ENCODE peak calls at places on chromosome 19, in ten cellular contexts. C is psoas muscle, R is ascending aorta, I is lower lobe of right lung, Q is left ventricle myocardium inferior, Y is A549, F is body of pancreas, P is GM23338, N is mesendoderm, Z is kidney. B is an unnamed sample. For H3K4me1, the result is how much of the 10 kb centered on the place peaks cover.

GRCh38 chr19:47660435-47660832 is 51.5 kb downstream of the BICRA start:
- DNase-seq in C (no peak), P (no peak), Y (no peak), F (no peak), N (no peak), Z (peak), I (peak), R (no peak), Q (no peak), B (peak)

GRCh38 chr19:41758846-41759245 is 3.5 kb downstream of the CEACAM6 start:
- DNase-seq in F (no peak), R (no peak), N (no peak), I (no peak), C (no peak), Q (no peak), P (no peak), Y (no peak), Z (no peak), B (no peak)

GRCh38 chr19:5843295-5843927 is 3.9 kb upstream of the FUT6 start:
- DNase-seq in I (no peak), P (no peak), Z (no peak), R (no peak), F (no peak), Y (no peak), C (no peak), Q (no peak), N (no peak), B (no peak)

GRCh38 chr19:36136975-36137686 is 2.7 kb upstream of the CAPNS1 start:
- DNase-seq in R (peak), P (no peak), Y (peak), Q (peak), F (peak), Z (peak), I (peak), C (peak), N (peak), B (peak)

GRCh38 chr19:35890113-35890650 is 10.2 kb downstream of the NFKBID start:
- DNase-seq in R (no peak), Z (no peak), C (no peak), F (no peak), Q (no peak), I (no peak), N (no peak), Y (no peak), P (no peak), B (no peak)

GRCh38 chr19:39906283-39906682 is 28.2 kb downstream of the FCGBP start:
- DNase-seq in N (no peak), F (no peak), R (no peak), Q (no peak), Y (no peak), Z (peak), C (no peak), P (no peak), I (no peak), B (no peak)

GRCh38 chr19:52670046-52670445 is 31.9 kb upstream of the ZNF83 start:
- DNase-seq in I (no peak), Q (no peak), Y (no peak), R (no peak), P (peak), F (no peak), N (peak), Z (no peak), C (no peak), B (no peak)

GRCh38 chr19:41531438-41532311 is 44.3 kb upstream of the CEACAM21 start:
- DNase-seq in Z (peak), Q (peak), N (peak), F (peak), I (peak), C (peak), R (peak), P (no peak), Y (peak), B (peak)

GRCh38 chr19:3055741-3056453 is 6.4 kb downstream of the TLE5 start:
- DNase-seq in C (peak), N (peak), Y (peak), Q (no peak), F (peak), R (no peak), I (peak), P (peak), Z (peak), B (peak)

GRCh38 chr19:10829967-10830366 is 6.0 kb downstream of the TMED1 start:
- DNase-seq in N (no peak), Z (peak), P (no peak), Q (no peak), I (no peak), R (no peak), C (no peak), F (no peak), Y (no peak), B (no peak)

GRCh38 chr19:4007021-4007835 is at the start of gene PIAS4:
- DNase-seq in R (peak), F (peak), N (peak), Q (peak), C (peak), Y (peak), I (peak), Z (peak), P (peak), B (peak)

GRCh38 chr19:6250024-6250605 is 29.7 kb downstream of the MLLT1 start:
- DNase-seq in N (no peak), Y (no peak), Z (no peak), Q (no peak), I (no peak), C (no peak), F (no peak), R (no peak), P (no peak), B (no peak)

GRCh38 chr19:37905936-37906867 is at the start of gene WDR87:
- DNase-seq in C (peak), Q (no peak), Z (peak), F (peak), Y (peak), I (peak), R (no peak), N (peak), P (peak), B (peak)

DNA sequence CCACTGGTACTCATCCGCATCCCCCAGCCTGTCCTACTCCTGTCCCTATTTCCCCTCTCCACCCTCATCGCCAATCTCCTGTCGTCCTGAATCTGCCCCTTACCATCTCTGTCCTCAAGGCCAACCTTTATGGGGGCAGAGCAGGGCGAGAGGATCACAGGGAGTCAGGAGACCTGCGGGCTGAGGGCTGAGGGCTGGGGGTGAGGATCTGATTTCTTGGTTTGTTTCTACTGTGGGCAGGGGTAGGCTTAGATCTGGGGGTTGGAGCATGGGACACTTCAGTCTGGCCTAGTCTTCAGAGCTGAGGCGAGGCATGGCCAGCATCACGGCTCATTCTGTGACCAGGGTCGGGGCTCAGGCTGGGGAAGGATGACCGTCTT is 16.5 kb upstream of the ERCC1 start:
- DNase-seq in Y (no peak), P (peak), C (no peak), I (no peak), Q (no peak), N (no peak), F (no peak), R (no peak), Z (no peak), B (no peak)
- H3K27ac ChIP-seq in Y (peak), P (no peak), C (peak), I (peak), Q (peak), N (no peak), F (peak), R (peak), Z (peak), B (no peak)

GRCh38 chr19:12660980-12661379 is 5.6 kb downstream of the MAN2B1 start:
- DNase-seq in F (no peak), C (no peak), R (no peak), Q (no peak), Z (no peak), P (no peak), I (no peak), N (no peak), Y (no peak), B (no peak)
- H3K4me1 ChIP-seq in F (under half), C (under half), R (under half), Q (under half), Z (under half), P (under half), I (under half), N (under half), Y (under half), B (under half)

GRCh38 chr19:50475101-50475568 is 1.2 kb upstream of the EMC10 start:
- DNase-seq in C (no peak), I (no peak), P (no peak), N (no peak), Z (peak), Y (no peak), R (no peak), Q (no peak), F (no peak), B (no peak)
- H3K27ac ChIP-seq in C (no peak), I (no peak), P (no peak), N (no peak), Z (no peak), Y (no peak), R (no peak), Q (no peak), F (no peak), B (no peak)

DNA sequence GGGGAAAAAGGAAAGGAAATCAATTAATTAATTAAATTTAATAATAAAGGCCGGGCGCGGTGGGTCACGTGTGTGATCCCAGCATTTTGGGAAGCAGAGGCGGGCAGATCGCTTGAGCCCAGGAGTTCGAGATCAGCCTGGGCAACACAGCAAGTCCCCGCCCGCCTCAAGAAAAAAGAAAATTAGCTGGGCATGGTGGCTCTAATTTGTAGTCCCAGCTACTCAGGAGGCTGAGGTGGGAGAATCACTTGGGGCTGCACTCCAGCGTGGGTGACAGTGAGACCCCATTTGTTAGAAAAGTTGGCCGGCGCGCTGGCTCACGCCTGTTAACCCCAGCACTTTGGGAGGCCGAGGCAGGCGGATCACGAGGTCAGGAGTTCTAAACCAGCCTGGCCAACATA is 733 bp upstream of the CD320 start:
- DNase-seq in C (peak), Z (peak), Q (peak), P (no peak), Y (no peak), R (peak), F (peak), I (peak), N (no peak), B (no peak)
- H3K4me1 ChIP-seq in C (under half), Z (under half), Q (half or more), P (under half), Y (under half), R (under half), F (under half), I (under half), N (under half), B (under half)

DNA sequence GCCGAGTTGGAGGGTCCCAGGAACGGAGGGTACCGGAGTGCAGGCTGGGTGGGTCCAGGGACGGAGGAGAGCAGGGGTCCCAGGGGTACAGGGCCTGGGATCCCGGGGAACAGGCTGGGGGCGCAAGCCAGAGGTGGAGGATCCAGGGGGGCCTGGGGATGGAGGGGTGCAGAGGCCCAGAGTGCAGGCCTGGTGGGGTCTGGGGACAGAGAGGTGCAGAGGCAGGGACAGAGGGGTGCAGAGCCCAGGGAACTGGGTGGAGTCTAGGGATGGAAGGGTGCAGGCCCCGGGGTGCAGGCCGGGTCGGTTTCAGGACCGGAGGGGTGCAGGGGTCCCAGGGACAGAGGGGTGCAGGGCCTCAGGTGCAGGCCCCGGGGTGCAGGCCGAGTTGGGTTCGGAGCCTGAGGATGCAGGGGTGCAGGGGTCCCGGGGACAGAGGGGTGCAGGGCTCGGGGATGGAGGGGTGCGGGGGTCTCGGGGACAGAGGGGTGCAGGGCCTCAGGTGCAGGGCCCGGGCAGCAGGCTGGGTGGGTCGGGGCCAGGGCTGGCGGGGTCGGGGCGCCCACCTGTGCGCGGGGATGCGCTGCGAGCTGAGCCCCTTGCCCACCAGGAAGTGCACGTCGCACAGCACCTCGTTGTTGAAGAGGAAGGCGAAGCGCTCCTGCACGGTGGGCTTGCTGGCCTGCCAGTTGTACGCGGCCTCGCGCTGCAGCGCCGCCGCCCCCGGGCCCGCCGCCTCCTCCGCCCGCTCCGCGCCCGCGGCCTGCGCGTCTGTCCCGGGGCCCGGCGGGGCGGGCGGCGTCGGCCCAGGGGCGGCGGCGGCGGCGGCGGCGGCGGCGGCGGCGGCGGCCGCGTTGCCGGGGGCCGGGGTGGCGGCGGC is 543 bp downstream of the BTBD2 start:
- DNase-seq in I (peak), F (no peak), Q (no peak), Y (no peak), P (peak), R (no peak), N (peak), Z (peak), C (no peak), B (no peak)
- H3K27ac ChIP-seq in I (no peak), F (peak), Q (peak), Y (peak), P (no peak), R (peak), N (no peak), Z (no peak), C (no peak), B (no peak)

B was measured in small intestine.